ENCODE peak calls at places on chromosomes 1 and 21, in eight cellular contexts. X is effector memory CD4-positive, alpha-beta T cell; U is CD8-positive, alpha-beta T cell; M is body of pancreas; B is lung; O is pancreas; R is stomach; G is naive thymus-derived CD4-positive, alpha-beta T cell. I is an unnamed sample. For H3K9me3 and H3K4me1, the result is how much of the 10 kb centered on the place peaks cover.

GRCh38 chr1:245262876-245263625 is 108.3 kb downstream of the KIF26B start:
- DNase-seq in X (no peak), U (no peak), M (no peak), B (no peak), O (no peak), R (no peak), G (no peak), I (no peak)

GRCh38 chr1:116345011-116345410 is 28.0 kb upstream of the ATP1A1 start:
- DNase-seq in X (no peak), U (no peak), M (no peak), B (no peak), O (no peak), R (no peak), G (no peak), I (no peak)

GRCh38 chr1:21938791-21939538 is 1.9 kb upstream of the HSPG2 start:
- DNase-seq in X (no peak), U (no peak), M (no peak), B (no peak), O (no peak), R (no peak), G (no peak), I (peak)

GRCh38 chr1:56330400-56331026 is 248.8 kb downstream of the PLPP3 start:
- DNase-seq in X (no peak), U (no peak), M (no peak), B (no peak), O (no peak), R (no peak), G (no peak), I (no peak)

GRCh38 chr1:151145158-151146071 is 1.0 kb downstream of the SEMA6C start:
- DNase-seq in X (no peak), U (no peak), M (no peak), B (no peak), O (peak), R (no peak), G (peak), I (peak)

GRCh38 chr1:17743028-17743706 is 12.0 kb upstream of the ACTL8 start:
- DNase-seq in X (no peak), U (no peak), M (no peak), B (no peak), O (no peak), R (no peak), G (no peak), I (no peak)

GRCh38 chr1:25820247-25821111 is 725 bp downstream of the MTFR1L start:
- DNase-seq in X (peak), U (peak), M (peak), B (no peak), O (peak), R (peak), G (peak), I (peak)

GRCh38 chr21:42269382-42269781 is 45.8 kb downstream of the TFF3 start:
- DNase-seq in X (no peak), U (no peak), M (no peak), B (no peak), O (no peak), R (no peak), G (peak), I (no peak)

GRCh38 chr1:92134331-92134730 is 54.2 kb downstream of the BTBD8 start:
- DNase-seq in X (no peak), U (no peak), M (no peak), B (no peak), O (no peak), R (no peak), G (no peak), I (no peak)

GRCh38 chr1:230109066-230109465 is 42.0 kb downstream of the GALNT2 start:
- DNase-seq in X (no peak), U (no peak), M (no peak), B (no peak), O (no peak), R (no peak), G (no peak), I (no peak)

GRCh38 chr1:193312432-193312831 is 126.0 kb upstream of the B3GALT2 start:
- DNase-seq in X (no peak), U (no peak), M (no peak), B (no peak), O (no peak), R (no peak), G (no peak), I (no peak)

GRCh38 chr1:24111998-24112380 is at the start of gene MYOM3:
- DNase-seq in X (no peak), U (no peak), M (no peak), B (no peak), O (peak), R (no peak), G (no peak), I (peak)

GRCh38 chr1:99397029-99397428 is 132.7 kb downstream of the PLPPR4 start:
- DNase-seq in X (no peak), U (no peak), M (no peak), B (no peak), O (no peak), R (no peak), G (no peak), I (no peak)

GRCh38 chr1:44811714-44812151 is 3.4 kb downstream of the BTBD19 start:
- DNase-seq in X (no peak), U (no peak), M (no peak), B (no peak), O (no peak), R (no peak), G (no peak), I (peak)
- H3K4me3 ChIP-seq in X (no peak), U (no peak), M (no peak), B (no peak), O (no peak), R (no peak), G (no peak), I (no peak)

DNA sequence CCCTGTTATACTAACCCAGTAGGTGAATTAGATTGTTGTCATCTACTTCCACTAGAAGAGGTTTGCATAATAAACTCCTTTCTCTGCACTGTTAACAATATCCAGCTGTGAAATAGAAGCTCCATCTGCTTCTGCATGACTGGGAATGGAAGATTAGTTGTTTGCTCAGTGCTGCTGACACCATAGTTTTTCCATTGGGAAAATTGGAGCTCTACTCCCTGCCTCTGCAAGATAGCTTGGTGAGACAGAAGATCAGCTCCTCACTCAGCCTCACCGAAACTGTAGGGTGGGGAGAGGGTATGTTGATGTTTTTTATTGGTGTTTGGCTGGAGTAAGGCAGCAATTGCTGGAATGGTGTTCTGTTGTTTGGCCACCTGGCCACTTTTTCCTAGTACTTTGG is 331.6 kb upstream of the ADAMTS5 start:
- DNase-seq in X (no peak), U (no peak), M (no peak), B (no peak), O (no peak), R (no peak), G (no peak), I (no peak)
- H3K9me3 ChIP-seq in X (under half), U (under half), M (under half), B (under half), O (under half), R (under half), G (under half), I (under half)

GRCh38 chr1:2308844-2309243 is 80.7 kb downstream of the SKI start:
- DNase-seq in X (no peak), U (no peak), M (no peak), B (no peak), O (no peak), R (no peak), G (no peak), I (no peak)
- H3K4me1 ChIP-seq in X (under half), U (under half), M (under half), B (under half), O (under half), R (under half), G (under half), I (under half)

DNA sequence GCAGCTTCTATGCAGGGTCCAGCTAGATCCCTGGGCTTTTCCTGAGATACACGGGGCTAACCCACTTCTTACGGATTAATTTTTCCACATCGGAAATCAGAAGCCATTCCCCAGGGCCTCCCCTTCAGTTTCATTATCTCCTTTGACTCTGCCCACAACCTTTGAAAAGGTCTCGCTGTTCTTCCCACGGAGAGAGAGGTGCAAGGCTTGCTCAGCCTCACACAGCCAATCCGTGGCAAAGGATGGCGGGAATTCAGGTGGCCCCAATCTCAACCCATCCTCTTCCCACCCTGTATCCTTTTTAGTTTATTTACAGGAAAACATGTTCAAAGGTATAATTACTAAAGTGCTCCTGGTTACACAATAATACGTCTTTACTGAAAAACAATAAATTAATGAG is 702 bp upstream of the MAPKAPK2 start:
- DNase-seq in X (no peak), U (no peak), M (no peak), B (no peak), O (no peak), R (no peak), G (no peak), I (no peak)
- H3K4me3 ChIP-seq in X (peak), U (no peak), M (no peak), B (no peak), O (no peak), R (peak), G (peak), I (peak)

GRCh38 chr1:247165674-247166073 is 6.1 kb downstream of the ZNF124 start:
- DNase-seq in X (no peak), U (no peak), M (no peak), B (no peak), O (no peak), R (no peak), G (no peak), I (no peak)
- H3K9me3 ChIP-seq in X (under half), U (under half), M (under half), B (under half), O (under half), R (half or more), G (under half), I (under half)

I was measured in right cardiac atrium.